ENCODE peak calls at places on chromosomes 13 and 19, in ten cellular contexts. C is adrenal gland, P is spleen, L is endothelial cell of umbilical vein, B is uterus, D is body of pancreas, Z is heart left ventricle, Y is A549, E is thyroid gland, R is breast epithelium. N is an unnamed sample. For H3K4me1, the result is how much of the 10 kb centered on the place peaks cover.

GRCh38 chr19:29714953-29715694 is at the start of gene C19orf12:
- DNase-seq in C (peak), P (peak), L (peak), B (peak), D (peak), Z (peak), Y (peak), E (peak), R (peak), N (no peak)

GRCh38 chr19:54388001-54388802 is 23.5 kb upstream of the LAIR1 start:
- DNase-seq in C (no peak), P (peak), L (peak), B (no peak), D (peak), Z (no peak), Y (no peak), E (no peak), R (no peak), N (no peak)

GRCh38 chr13:94481966-94482365 is 2.5 kb upstream of the DCT start:
- DNase-seq in C (no peak), P (no peak), L (no peak), B (no peak), D (peak), Z (no peak), Y (peak), E (no peak), R (no peak), N (no peak)

GRCh38 chr19:49973987-49974386 is 13.0 kb upstream of the SIGLEC11 start:
- DNase-seq in C (no peak), P (no peak), L (no peak), B (no peak), D (peak), Z (peak), Y (no peak), E (no peak), R (no peak), N (no peak)

GRCh38 chr13:31631071-31631470 is 108.3 kb upstream of the RXFP2 start:
- DNase-seq in C (no peak), P (no peak), L (peak), B (no peak), D (no peak), Z (no peak), Y (no peak), E (no peak), R (no peak), N (no peak)

GRCh38 chr13:93966267-93966936 is 513.1 kb downstream of the DCT start:
- DNase-seq in C (no peak), P (no peak), L (no peak), B (no peak), D (no peak), Z (no peak), Y (no peak), E (no peak), R (no peak), N (no peak)

GRCh38 chr19:6211632-6212402 is 68.0 kb downstream of the MLLT1 start:
- DNase-seq in C (peak), P (no peak), L (no peak), B (no peak), D (no peak), Z (peak), Y (no peak), E (no peak), R (no peak), N (no peak)

GRCh38 chr19:19670070-19670551 is 1.5 kb downstream of the ZNF101 start:
- DNase-seq in C (peak), P (no peak), L (no peak), B (no peak), D (no peak), Z (no peak), Y (no peak), E (no peak), R (no peak), N (no peak)

GRCh38 chr13:100789968-100790367 is 115.4 kb upstream of the TMTC4 start:
- DNase-seq in C (no peak), P (no peak), L (no peak), B (no peak), D (no peak), Z (no peak), Y (no peak), E (no peak), R (no peak), N (no peak)

GRCh38 chr13:31050486-31051400 is 111.0 kb downstream of the HSPH1 start:
- DNase-seq in C (peak), P (no peak), L (no peak), B (no peak), D (no peak), Z (no peak), Y (no peak), E (no peak), R (no peak), N (no peak)

GRCh38 chr13:111033172-111034133 is 81.7 kb upstream of the ARHGEF7 start:
- DNase-seq in C (no peak), P (no peak), L (no peak), B (no peak), D (no peak), Z (no peak), Y (no peak), E (no peak), R (no peak), N (no peak)

GRCh38 chr13:92303428-92303827 is 905.0 kb downstream of the GPC5 start:
- DNase-seq in C (no peak), P (no peak), L (no peak), B (no peak), D (no peak), Z (no peak), Y (no peak), E (no peak), R (no peak), N (peak)

GRCh38 chr13:48377857-48378256 is 35.1 kb downstream of the LPAR6 start:
- DNase-seq in C (no peak), P (no peak), L (no peak), B (no peak), D (no peak), Z (no peak), Y (no peak), E (no peak), R (no peak), N (no peak)

GRCh38 chr19:8387688-8388611 is 2.2 kb upstream of the RAB11B start:
- DNase-seq in C (no peak), P (no peak), L (no peak), B (no peak), D (peak), Z (no peak), Y (peak), E (no peak), R (no peak), N (no peak)

GRCh38 chr13:73991884-73992283 is 142.3 kb downstream of the KLF12 start:
- DNase-seq in C (no peak), P (no peak), L (no peak), B (no peak), D (no peak), Z (no peak), Y (no peak), E (no peak), R (no peak), N (no peak)

GRCh38 chr19:38849746-38850230 is at the start of gene HNRNPL:
- DNase-seq in C (no peak), P (peak), L (no peak), B (no peak), D (no peak), Z (peak), Y (no peak), E (no peak), R (peak), N (no peak)

GRCh38 chr13:97212540-97213146 is 9.5 kb upstream of the MBNL2 start:
- DNase-seq in C (no peak), P (no peak), L (peak), B (no peak), D (peak), Z (no peak), Y (peak), E (no peak), R (no peak), N (no peak)

GRCh38 chr13:32947886-32948285 is 68.3 kb upstream of the KL start:
- DNase-seq in C (peak), P (no peak), L (no peak), B (no peak), D (peak), Z (no peak), Y (no peak), E (no peak), R (no peak), N (no peak)

GRCh38 chr19:13974073-13974472 is 21.8 kb downstream of the DCAF15 start:
- DNase-seq in C (no peak), P (no peak), L (no peak), B (no peak), D (no peak), Z (no peak), Y (peak), E (peak), R (no peak), N (no peak)

GRCh38 chr13:26658972-26659371 is 101.5 kb downstream of the WASF3 start:
- DNase-seq in C (no peak), P (no peak), L (no peak), B (no peak), D (no peak), Z (no peak), Y (no peak), E (peak), R (no peak), N (no peak)

GRCh38 chr13:67230243-67230773 is at the start of gene PCDH9:
- DNase-seq in C (peak), P (peak), L (peak), B (peak), D (peak), Z (peak), Y (peak), E (peak), R (peak), N (peak)

GRCh38 chr13:51276684-51277083 is 54.5 kb downstream of the FAM124A start:
- DNase-seq in C (no peak), P (no peak), L (peak), B (no peak), D (peak), Z (no peak), Y (no peak), E (no peak), R (no peak), N (no peak)

GRCh38 chr19:28633223-28634030 is 579.5 kb downstream of the UQCRFS1 start:
- DNase-seq in C (peak), P (no peak), L (no peak), B (no peak), D (peak), Z (no peak), Y (peak), E (peak), R (no peak), N (no peak)

GRCh38 chr13:97322740-97323342 is 100.7 kb downstream of the MBNL2 start:
- DNase-seq in C (no peak), P (no peak), L (no peak), B (no peak), D (no peak), Z (no peak), Y (no peak), E (no peak), R (no peak), N (no peak)

GRCh38 chr19:29671393-29672076 is 6.3 kb downstream of the PLEKHF1 start:
- DNase-seq in C (peak), P (peak), L (peak), B (peak), D (peak), Z (peak), Y (peak), E (peak), R (peak), N (no peak)

GRCh38 chr19:32720216-32720935 is 809 bp downstream of the TDRD12 start:
- DNase-seq in C (no peak), P (no peak), L (no peak), B (no peak), D (no peak), Z (no peak), Y (no peak), E (no peak), R (no peak), N (no peak)
- TF ChIP-seq POLR2A in C (no peak), P (no peak), L (no peak), B (no peak), D (no peak), Z (no peak), Y (no peak), E (no peak), R (no peak), N (no peak)

DNA sequence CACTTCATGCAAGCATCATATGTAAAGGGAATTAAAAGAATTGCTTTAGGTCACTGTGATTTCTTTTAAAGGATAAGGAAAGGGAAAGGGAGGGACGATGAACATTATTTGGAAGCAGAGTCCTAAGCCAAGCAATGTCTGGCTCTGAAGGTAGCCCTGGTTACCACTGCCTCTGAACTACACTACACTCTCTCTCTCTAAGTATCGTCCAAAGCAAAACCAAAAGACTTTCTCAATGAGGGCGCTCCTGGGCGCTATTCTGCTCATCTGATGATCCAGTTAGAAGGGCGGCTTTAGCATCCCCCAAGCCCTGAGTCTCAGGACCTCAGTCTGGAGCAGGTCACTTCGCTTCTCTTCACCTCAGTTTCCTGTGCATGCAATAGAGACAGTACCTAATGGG is 26.2 kb downstream of the FOXO1 start:
- DNase-seq in C (no peak), P (no peak), L (no peak), B (no peak), D (no peak), Z (no peak), Y (no peak), E (peak), R (no peak), N (no peak)
- H3K4me1 ChIP-seq in C (under half), P (half or more), L (under half), B (under half), D (under half), Z (half or more), Y (under half), E (half or more), R (under half), N (under half)

GRCh38 chr13:103884139-103884723 is 818.0 kb upstream of the SLC10A2 start:
- DNase-seq in C (no peak), P (no peak), L (no peak), B (no peak), D (no peak), Z (no peak), Y (no peak), E (no peak), R (no peak), N (no peak)
- TF ChIP-seq POLR2A in C (no peak), P (no peak), L (no peak), B (no peak), D (no peak), Z (no peak), Y (no peak), E (no peak), R (no peak), N (no peak)

DNA sequence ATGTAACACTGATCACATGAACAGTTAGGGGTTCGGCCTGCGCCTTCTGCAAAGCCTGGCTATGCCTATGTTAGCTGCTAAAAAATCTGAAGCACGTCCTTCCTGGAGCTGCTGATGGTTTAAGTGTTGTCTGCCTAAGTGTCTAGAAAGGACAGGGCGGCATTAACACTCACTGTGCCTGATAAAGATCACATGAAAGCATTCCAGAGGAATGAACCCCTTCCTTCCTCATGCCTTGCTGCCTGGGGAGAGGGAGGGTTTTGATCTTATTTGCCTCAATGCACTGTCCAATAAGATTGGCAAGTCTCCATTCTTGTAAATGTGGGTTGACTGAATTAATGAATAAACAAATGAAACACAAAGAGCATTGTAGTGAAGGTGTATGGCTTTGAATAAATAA is 5.2 kb downstream of the DOCK9 start:
- DNase-seq in C (no peak), P (no peak), L (peak), B (no peak), D (no peak), Z (no peak), Y (no peak), E (no peak), R (no peak), N (no peak)
- H3K4me1 ChIP-seq in C (under half), P (under half), L (half or more), B (under half), D (under half), Z (half or more), Y (under half), E (half or more), R (under half), N (under half)

GRCh38 chr19:861756-862528 is 2.5 kb downstream of the CFD start:
- DNase-seq in C (no peak), P (peak), L (no peak), B (no peak), D (peak), Z (peak), Y (peak), E (no peak), R (no peak), N (no peak)

GRCh38 chr19:861099-861755 is 1.8 kb downstream of the CFD start:
- DNase-seq in C (no peak), P (peak), L (no peak), B (no peak), D (no peak), Z (no peak), Y (no peak), E (no peak), R (no peak), N (no peak)

GRCh38 chr19:860481-861098 is 1.1 kb downstream of the CFD start:
- DNase-seq in C (no peak), P (peak), L (no peak), B (no peak), D (peak), Z (peak), Y (peak), E (peak), R (no peak), N (peak)

GRCh38 chr19:858284-858683 is 1.2 kb upstream of the CFD start:
- DNase-seq in C (no peak), P (no peak), L (no peak), B (no peak), D (no peak), Z (no peak), Y (no peak), E (no peak), R (no peak), N (no peak)

GRCh38 chr19:858868-859843 is at the start of gene CFD:
- DNase-seq in C (no peak), P (peak), L (no peak), B (no peak), D (peak), Z (peak), Y (no peak), E (no peak), R (no peak), N (peak)
- TF ChIP-seq POLR2A in C (peak), P (no peak), L (no peak), B (peak), D (no peak), Z (no peak), Y (peak), E (no peak), R (no peak), N (no peak)